ENCODE peak calls at places on chromosomes 13 and 19, in five cellular contexts. J is BE2C, Y is lung, R is choroid plexus epithelial cell, B is retinal pigment epithelial cell. P is an unnamed sample.

GRCh38 chr19:45172173-45172572 is 5.9 kb downstream of the TRAPPC6A start:
- DNase-seq in R (no peak), Y (no peak), B (no peak), J (no peak), P (no peak)

GRCh38 chr13:44667950-44668349 is 91.8 kb upstream of the TSC22D1 start:
- DNase-seq in J (no peak), B (peak), Y (no peak), R (peak), P (peak)

GRCh38 chr13:50474094-50474654 is 369.3 kb downstream of the DLEU7 start:
- DNase-seq in R (no peak), B (no peak), Y (no peak), J (no peak), P (no peak)

GRCh38 chr13:40083841-40084240 is 428.4 kb downstream of the COG6 start:
- DNase-seq in J (no peak), Y (no peak), R (no peak), B (no peak), P (no peak)

GRCh38 chr13:19957320-19958118 is 1.0 kb upstream of the ZMYM2 start:
- DNase-seq in J (peak), B (no peak), Y (peak), R (peak), P (peak)

GRCh38 chr13:46520188-46520587 is 32.8 kb upstream of the LRCH1 start:
- DNase-seq in Y (no peak), J (no peak), B (no peak), R (no peak), P (no peak)

GRCh38 chr19:3098141-3098514 is 4.0 kb downstream of the GNA11 start:
- DNase-seq in B (no peak), Y (no peak), R (no peak), J (no peak), P (peak)

GRCh38 chr19:18294467-18294864 is 13.0 kb upstream of the JUND start:
- DNase-seq in J (peak), B (no peak), Y (no peak), R (no peak), P (no peak)

GRCh38 chr13:30446122-30446500 is 19.6 kb downstream of the HMGB1 start:
- DNase-seq in J (no peak), B (no peak), R (no peak), Y (no peak), P (no peak)
- TF ChIP-seq CTCF in J (no peak), B (no peak), R (no peak), Y (no peak), P (no peak)

GRCh38 chr13:32581177-32581786 is 5.0 kb upstream of the PDS5B start:
- DNase-seq in Y (no peak), R (peak), B (no peak), J (no peak), P (peak)
- TF ChIP-seq CTCF in Y (peak), R (peak), B (peak), J (peak), P (peak)

DNA sequence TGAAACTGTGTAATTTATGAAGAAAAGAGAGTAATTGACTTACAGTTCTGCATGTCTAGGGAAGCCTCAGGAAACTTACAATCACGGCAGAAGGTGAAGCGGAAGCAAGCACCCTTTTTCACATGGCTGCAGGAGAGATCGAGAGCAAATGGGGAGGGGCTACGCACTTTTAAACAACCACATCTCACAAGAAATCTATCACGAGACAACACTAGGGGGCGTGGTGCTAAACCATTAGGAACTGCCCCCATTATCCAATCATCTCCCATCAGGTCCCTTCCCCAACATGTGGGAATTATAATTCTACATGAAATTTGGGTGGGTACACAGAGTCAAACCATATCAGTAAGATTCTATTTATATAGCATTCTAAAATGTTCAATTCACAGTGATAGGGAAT is 114.8 kb upstream of the TRPC4 start:
- DNase-seq in B (no peak), J (peak), Y (no peak), R (no peak), P (no peak)
- TF ChIP-seq CTCF in B (no peak), J (peak), Y (no peak), R (no peak), P (no peak)

GRCh38 chr19:13037161-13037560 is 41.9 kb downstream of the NFIX start:
- DNase-seq in B (no peak), J (no peak), Y (no peak), R (peak), P (peak)

GRCh38 chr19:13034636-13035035 is 39.4 kb downstream of the NFIX start:
- DNase-seq in J (no peak), B (no peak), Y (no peak), R (no peak), P (no peak)

GRCh38 chr19:13037718-13038117 is 42.4 kb downstream of the NFIX start:
- DNase-seq in B (no peak), R (no peak), J (no peak), Y (no peak), P (no peak)

GRCh38 chr19:13035820-13036365 is 40.6 kb downstream of the NFIX start:
- DNase-seq in B (no peak), J (no peak), R (no peak), Y (no peak), P (no peak)

DNA sequence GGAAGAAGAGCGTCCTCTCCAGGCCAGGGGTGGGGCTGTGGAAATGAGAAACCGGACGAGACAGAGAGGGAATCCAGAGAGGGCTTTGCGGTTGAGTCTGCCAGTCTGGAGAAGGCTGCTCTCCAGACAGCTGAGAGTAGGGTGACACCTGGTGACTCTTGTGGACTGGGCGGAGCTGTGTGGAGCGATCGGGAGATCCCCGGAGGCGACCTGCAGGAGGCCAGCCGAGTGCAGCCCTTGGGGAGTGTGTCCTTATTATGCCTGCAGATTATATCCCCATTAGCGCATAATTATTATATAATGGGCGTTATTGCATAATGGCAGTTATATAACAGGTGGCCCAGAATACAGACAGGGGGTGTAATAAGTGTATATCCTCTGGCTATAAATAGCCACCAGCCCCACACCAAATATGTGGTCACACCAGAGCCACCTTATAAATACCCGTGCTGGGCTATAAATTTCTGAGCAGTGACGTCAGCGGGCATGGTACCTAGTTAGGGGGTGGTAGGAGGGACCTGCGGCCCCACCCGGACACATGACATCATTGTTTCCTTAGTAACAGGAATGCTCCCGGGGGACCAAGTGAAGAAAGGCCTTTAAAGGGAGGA is 41.2 kb downstream of the NFIX start:
- DNase-seq in Y (peak), R (peak), B (no peak), J (peak), P (peak)
- TF ChIP-seq CTCF in Y (no peak), R (no peak), B (peak), J (peak), P (peak)

DNA sequence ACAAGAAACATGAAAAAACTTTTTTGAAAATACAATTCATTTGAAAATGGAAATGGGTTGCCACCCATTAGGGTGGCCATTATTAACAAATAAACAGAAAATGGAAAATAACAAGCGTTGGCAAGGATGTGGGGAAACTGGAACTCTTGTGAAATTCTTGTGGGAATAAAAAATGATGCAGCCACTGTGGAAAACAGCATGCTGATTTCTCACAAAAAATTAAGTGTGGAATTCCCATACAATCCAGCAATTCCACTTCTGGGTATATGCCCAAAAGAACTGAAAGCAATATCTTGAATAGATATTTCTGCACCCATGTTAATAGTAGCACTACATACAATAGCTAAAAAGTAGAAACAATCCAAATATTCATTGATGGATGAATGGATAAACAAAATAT is 165.2 kb downstream of the DCLK1 start:
- DNase-seq in R (no peak), B (no peak), Y (no peak), J (no peak), P (peak)
- TF ChIP-seq CTCF in R (no peak), B (no peak), Y (no peak), J (no peak), P (no peak)

DNA sequence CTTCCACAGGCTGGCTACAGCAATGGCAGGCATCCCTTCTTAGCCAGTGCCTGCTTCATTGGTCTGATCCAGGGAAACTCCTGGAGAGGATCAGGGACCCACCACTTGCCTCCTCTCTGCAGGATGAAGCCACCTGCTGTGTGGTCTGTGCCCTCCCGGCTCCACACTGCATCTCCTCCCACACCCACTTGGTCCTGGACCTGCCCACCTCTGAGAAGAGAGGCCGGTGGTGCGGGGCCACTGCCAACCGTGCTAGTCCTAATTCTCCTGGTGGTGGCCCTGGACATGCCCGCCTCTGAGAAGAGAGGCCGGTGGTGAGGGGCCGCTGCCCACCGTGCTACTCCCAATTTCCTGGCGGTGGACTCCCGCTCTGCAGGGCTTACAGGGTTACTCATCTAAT is 98.8 kb downstream of the COL4A1 start:
- DNase-seq in Y (no peak), B (no peak), R (no peak), J (no peak), P (no peak)
- TF ChIP-seq CTCF in Y (no peak), B (no peak), R (no peak), J (no peak), P (no peak)

DNA sequence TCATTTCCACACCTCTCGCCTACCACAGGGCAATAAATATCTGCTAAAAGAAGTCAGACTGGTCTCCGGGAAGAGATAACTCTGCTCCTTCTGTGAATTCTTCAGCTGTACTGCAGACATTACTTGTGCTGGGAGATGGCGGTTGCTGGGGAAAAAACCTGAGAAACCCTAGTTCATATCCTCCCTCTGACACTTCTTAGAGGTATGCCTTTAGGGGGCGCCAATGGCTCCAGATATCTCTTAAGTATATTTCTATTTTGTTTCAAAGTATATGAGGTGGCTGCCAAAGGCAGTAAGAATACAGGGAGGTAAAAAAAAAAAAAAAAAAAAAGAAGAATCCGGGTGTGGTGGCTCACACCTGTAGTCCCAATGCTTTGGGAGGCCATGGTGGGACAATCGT is 175.2 kb downstream of the PAN3 start:
- DNase-seq in Y (no peak), R (peak), J (peak), B (no peak), P (peak)
- TF ChIP-seq CTCF in Y (no peak), R (peak), J (peak), B (peak), P (peak)

DNA sequence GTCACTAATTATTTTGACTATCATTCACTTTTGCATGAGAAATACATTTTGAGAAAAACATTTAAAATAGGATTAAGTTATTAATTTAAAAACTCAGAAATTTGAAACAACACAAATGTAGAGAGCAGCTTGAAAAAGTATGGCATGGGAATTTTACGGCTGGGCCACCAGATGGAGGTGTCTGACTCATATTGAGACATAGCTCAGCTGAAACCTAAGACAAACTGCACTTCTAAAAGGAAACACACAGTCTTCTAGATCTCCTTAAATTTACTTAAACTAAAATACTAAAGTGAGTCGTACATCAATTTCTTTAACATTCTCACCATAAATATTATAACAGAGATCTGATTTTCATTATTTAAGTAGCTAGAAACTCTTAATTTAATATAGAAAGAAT is 41.9 kb upstream of the POSTN start:
- DNase-seq in Y (no peak), R (peak), J (no peak), B (peak), P (peak)
- TF ChIP-seq CTCF in Y (no peak), R (peak), J (peak), B (peak), P (peak)

P was measured in AG10803.